ENCODE peak calls at places on chromosomes 7 and 10, in five cellular contexts. One of them, this sample, is unnamed.

GRCh38 chr10:34219860-34220518 is 595.1 kb downstream of the PARD3 start:
- DNase-seq in neuronal stem cell: no peak
- DNase-seq in left ventricle myocardium inferior: no peak
- DNase-seq in cardiac fibroblast: no peak
- DNase-seq in choroid plexus epithelial cell: no peak
- DNase-seq in this sample: no peak

GRCh38 chr7:140541513-140542192 is 62.3 kb upstream of the MKRN1 start:
- DNase-seq in neuronal stem cell: peak; percentile 71
- DNase-seq in left ventricle myocardium inferior: peak; percentile 63
- DNase-seq in cardiac fibroblast: peak; percentile 95
- DNase-seq in choroid plexus epithelial cell: peak; percentile 90
- DNase-seq in this sample: peak; percentile 63

GRCh38 chr7:82050792-82051191 is 280.9 kb upstream of the HGF start:
- DNase-seq in neuronal stem cell: no peak
- DNase-seq in left ventricle myocardium inferior: no peak
- DNase-seq in cardiac fibroblast: peak; percentile 71
- DNase-seq in choroid plexus epithelial cell: peak; percentile 72
- DNase-seq in this sample: peak; percentile 51

GRCh38 chr10:61901829-61902447 is 439 bp downstream of the ARID5B start:
- DNase-seq in neuronal stem cell: peak; percentile 39
- DNase-seq in left ventricle myocardium inferior: no peak
- DNase-seq in cardiac fibroblast: peak; percentile 46
- DNase-seq in choroid plexus epithelial cell: peak; percentile 48
- DNase-seq in this sample: peak; percentile 68

GRCh38 chr10:87961314-87961713 is 97.9 kb downstream of the PTEN start:
- DNase-seq in neuronal stem cell: no peak
- DNase-seq in left ventricle myocardium inferior: no peak
- DNase-seq in cardiac fibroblast: peak; percentile 49
- DNase-seq in choroid plexus epithelial cell: peak; percentile 34
- DNase-seq in this sample: no peak

GRCh38 chr7:93821463-93821862 is 69.1 kb downstream of the TFPI2 start:
- DNase-seq in neuronal stem cell: no peak
- DNase-seq in left ventricle myocardium inferior: no peak
- DNase-seq in cardiac fibroblast: no peak
- DNase-seq in choroid plexus epithelial cell: no peak
- DNase-seq in this sample: no peak

GRCh38 chr10:99540673-99541531 is 8.2 kb downstream of the NKX2-3 start:
- DNase-seq in neuronal stem cell: no peak
- DNase-seq in left ventricle myocardium inferior: no peak
- DNase-seq in cardiac fibroblast: no peak
- DNase-seq in choroid plexus epithelial cell: no peak
- DNase-seq in this sample: no peak

GRCh38 chr7:99408347-99409191 is at the start of the genes BUD31 and PDAP1:
- DNase-seq in neuronal stem cell: peak; percentile 97
- DNase-seq in left ventricle myocardium inferior: peak; percentile 93
- DNase-seq in cardiac fibroblast: peak; percentile 97
- DNase-seq in choroid plexus epithelial cell: peak; percentile 97
- DNase-seq in this sample: peak; percentile 94

GRCh38 chr7:121116399-121116798 is 127.9 kb downstream of the CPED1 start:
- DNase-seq in neuronal stem cell: no peak
- DNase-seq in left ventricle myocardium inferior: no peak
- DNase-seq in cardiac fibroblast: no peak
- DNase-seq in choroid plexus epithelial cell: peak; percentile 23
- DNase-seq in this sample: no peak

GRCh38 chr7:22551768-22552513 is 52.0 kb upstream of the STEAP1B start:
- DNase-seq in neuronal stem cell: no peak
- DNase-seq in left ventricle myocardium inferior: no peak
- DNase-seq in cardiac fibroblast: no peak
- DNase-seq in choroid plexus epithelial cell: no peak
- DNase-seq in this sample: no peak

GRCh38 chr7:112481833-112482669 is 1.3 kb downstream of the LSMEM1 start:
- DNase-seq in neuronal stem cell: no peak
- DNase-seq in left ventricle myocardium inferior: peak; percentile 20
- DNase-seq in cardiac fibroblast: peak; percentile 74
- DNase-seq in choroid plexus epithelial cell: peak; percentile 93
- DNase-seq in this sample: peak; percentile 16

GRCh38 chr10:22740180-22740579 is 25.8 kb upstream of the PIP4K2A start:
- DNase-seq in neuronal stem cell: no peak
- DNase-seq in left ventricle myocardium inferior: no peak
- DNase-seq in cardiac fibroblast: peak; percentile 6
- DNase-seq in choroid plexus epithelial cell: peak; percentile 43
- DNase-seq in this sample: no peak

GRCh38 chr7:147199868-147200267 is 1083.3 kb downstream of the CNTNAP2 start:
- DNase-seq in neuronal stem cell: peak; percentile 3
- DNase-seq in left ventricle myocardium inferior: no peak
- DNase-seq in cardiac fibroblast: no peak
- DNase-seq in choroid plexus epithelial cell: no peak
- DNase-seq in this sample: no peak

GRCh38 chr7:114084381-114085312 is 165.8 kb upstream of the PPP1R3A start:
- DNase-seq in neuronal stem cell: peak; percentile 49
- DNase-seq in left ventricle myocardium inferior: peak; percentile 39
- DNase-seq in cardiac fibroblast: peak; percentile 21
- DNase-seq in choroid plexus epithelial cell: no peak
- DNase-seq in this sample: peak; percentile 25

GRCh38 chr7:3065724-3066143 is 22.1 kb upstream of the CARD11 start:
- DNase-seq in neuronal stem cell: peak; percentile 20
- DNase-seq in left ventricle myocardium inferior: no peak
- DNase-seq in cardiac fibroblast: peak; percentile 2
- DNase-seq in choroid plexus epithelial cell: peak; percentile 53
- DNase-seq in this sample: peak; percentile 67

GRCh38 chr7:146115665-146116451 is 743 bp upstream of the CNTNAP2 start:
- DNase-seq in neuronal stem cell: peak; percentile 92
- DNase-seq in left ventricle myocardium inferior: peak; percentile 61
- DNase-seq in cardiac fibroblast: peak; percentile 63
- DNase-seq in choroid plexus epithelial cell: peak; percentile 67
- DNase-seq in this sample: peak; percentile 77

GRCh38 chr10:118950190-118950658 is 79.3 kb upstream of the NANOS1 start:
- DNase-seq in neuronal stem cell: no peak
- DNase-seq in left ventricle myocardium inferior: no peak
- DNase-seq in cardiac fibroblast: peak; percentile 48
- DNase-seq in choroid plexus epithelial cell: peak; percentile 22
- DNase-seq in this sample: peak; percentile 60

GRCh38 chr10:62610649-62611229 is 193.8 kb upstream of the ADO start:
- DNase-seq in neuronal stem cell: peak; percentile 64
- DNase-seq in left ventricle myocardium inferior: peak; percentile 33
- DNase-seq in cardiac fibroblast: peak; percentile 64
- DNase-seq in choroid plexus epithelial cell: peak; percentile 70
- DNase-seq in this sample: peak; percentile 87

GRCh38 chr10:110544958-110545537 is 22.4 kb upstream of the SMC3 start:
- DNase-seq in neuronal stem cell: no peak
- DNase-seq in left ventricle myocardium inferior: no peak
- DNase-seq in cardiac fibroblast: peak; percentile 62
- DNase-seq in choroid plexus epithelial cell: peak; percentile 86
- DNase-seq in this sample: no peak

GRCh38 chr7:100072462-100072861 is 9.1 kb downstream of the ZNF3 start:
- DNase-seq in neuronal stem cell: no peak
- DNase-seq in left ventricle myocardium inferior: no peak
- DNase-seq in cardiac fibroblast: no peak
- DNase-seq in choroid plexus epithelial cell: no peak
- DNase-seq in this sample: no peak

GRCh38 chr7:2016021-2016631 is 216.6 kb downstream of the MAD1L1 start:
- DNase-seq in neuronal stem cell: no peak
- DNase-seq in left ventricle myocardium inferior: peak; percentile 7
- DNase-seq in cardiac fibroblast: no peak
- DNase-seq in choroid plexus epithelial cell: no peak
- DNase-seq in this sample: no peak

GRCh38 chr10:63554666-63555065 is 33.5 kb downstream of the REEP3 start:
- DNase-seq in neuronal stem cell: no peak
- DNase-seq in left ventricle myocardium inferior: no peak
- DNase-seq in cardiac fibroblast: peak; percentile 82
- DNase-seq in choroid plexus epithelial cell: peak; percentile 97
- DNase-seq in this sample: no peak

GRCh38 chr7:158389514-158390425 is 197.9 kb downstream of the PTPRN2 start:
- DNase-seq in neuronal stem cell: no peak
- DNase-seq in left ventricle myocardium inferior: no peak
- DNase-seq in cardiac fibroblast: no peak
- DNase-seq in choroid plexus epithelial cell: no peak
- DNase-seq in this sample: no peak

GRCh38 chr7:6651866-6652445 is 14.8 kb downstream of the ZNF316 start:
- DNase-seq in neuronal stem cell: no peak
- DNase-seq in left ventricle myocardium inferior: no peak
- DNase-seq in cardiac fibroblast: no peak
- DNase-seq in choroid plexus epithelial cell: no peak
- DNase-seq in this sample: no peak

GRCh38 chr7:1952781-1953180 is 280.0 kb downstream of the MAD1L1 start:
- DNase-seq in neuronal stem cell: no peak
- DNase-seq in left ventricle myocardium inferior: no peak
- DNase-seq in cardiac fibroblast: no peak
- DNase-seq in choroid plexus epithelial cell: no peak
- DNase-seq in this sample: no peak

GRCh38 chr7:45088821-45089313 is at the start of gene NACAD:
- DNase-seq in neuronal stem cell: no peak
- DNase-seq in left ventricle myocardium inferior: peak; percentile 53
- DNase-seq in cardiac fibroblast: peak; percentile 40
- DNase-seq in choroid plexus epithelial cell: no peak
- DNase-seq in this sample: peak; percentile 58

GRCh38 chr10:21497177-21497807 is 28.2 kb downstream of the SKIDA1 start:
- DNase-seq in neuronal stem cell: no peak
- DNase-seq in left ventricle myocardium inferior: peak; percentile 92
- DNase-seq in cardiac fibroblast: peak; percentile 93
- DNase-seq in choroid plexus epithelial cell: peak; percentile 62
- DNase-seq in this sample: peak; percentile 96
- H3K4me3 ChIP-seq in neuronal stem cell: peak overlapping the region; percentile 97
- H3K4me3 ChIP-seq in left ventricle myocardium inferior: peak overlapping the region; percentile 88
- H3K4me3 ChIP-seq in cardiac fibroblast: peak overlapping the region; percentile 74
- H3K4me3 ChIP-seq in choroid plexus epithelial cell: peak overlapping the region; percentile 62
- H3K4me3 ChIP-seq in this sample: peak overlapping the region; percentile 92

GRCh38 chr10:129445445-129445844 is 21.6 kb upstream of the MGMT start:
- DNase-seq in neuronal stem cell: no peak
- DNase-seq in left ventricle myocardium inferior: no peak
- DNase-seq in cardiac fibroblast: no peak
- DNase-seq in choroid plexus epithelial cell: no peak
- DNase-seq in this sample: no peak

GRCh38 chr10:129440247-129440646 is 26.8 kb upstream of the MGMT start:
- DNase-seq in neuronal stem cell: no peak
- DNase-seq in left ventricle myocardium inferior: no peak
- DNase-seq in cardiac fibroblast: no peak
- DNase-seq in choroid plexus epithelial cell: no peak
- DNase-seq in this sample: peak; percentile 14

GRCh38 chr10:129441391-129442009 is 25.5 kb upstream of the MGMT start:
- DNase-seq in neuronal stem cell: no peak
- DNase-seq in left ventricle myocardium inferior: no peak
- DNase-seq in cardiac fibroblast: no peak
- DNase-seq in choroid plexus epithelial cell: no peak
- DNase-seq in this sample: no peak

GRCh38 chr10:129440722-129441316 is 26.2 kb upstream of the MGMT start:
- DNase-seq in neuronal stem cell: no peak
- DNase-seq in left ventricle myocardium inferior: no peak
- DNase-seq in cardiac fibroblast: no peak
- DNase-seq in choroid plexus epithelial cell: no peak
- DNase-seq in this sample: no peak

GRCh38 chr10:129442866-129443265 is 24.2 kb upstream of the MGMT start:
- DNase-seq in neuronal stem cell: no peak
- DNase-seq in left ventricle myocardium inferior: no peak
- DNase-seq in cardiac fibroblast: no peak
- DNase-seq in choroid plexus epithelial cell: no peak
- DNase-seq in this sample: no peak
- H3K4me3 ChIP-seq in neuronal stem cell: no peak overlapping the region
- H3K4me3 ChIP-seq in left ventricle myocardium inferior: no peak overlapping the region
- H3K4me3 ChIP-seq in cardiac fibroblast: no peak overlapping the region
- H3K4me3 ChIP-seq in choroid plexus epithelial cell: no peak overlapping the region
- H3K4me3 ChIP-seq in this sample: no peak overlapping the region

DNA sequence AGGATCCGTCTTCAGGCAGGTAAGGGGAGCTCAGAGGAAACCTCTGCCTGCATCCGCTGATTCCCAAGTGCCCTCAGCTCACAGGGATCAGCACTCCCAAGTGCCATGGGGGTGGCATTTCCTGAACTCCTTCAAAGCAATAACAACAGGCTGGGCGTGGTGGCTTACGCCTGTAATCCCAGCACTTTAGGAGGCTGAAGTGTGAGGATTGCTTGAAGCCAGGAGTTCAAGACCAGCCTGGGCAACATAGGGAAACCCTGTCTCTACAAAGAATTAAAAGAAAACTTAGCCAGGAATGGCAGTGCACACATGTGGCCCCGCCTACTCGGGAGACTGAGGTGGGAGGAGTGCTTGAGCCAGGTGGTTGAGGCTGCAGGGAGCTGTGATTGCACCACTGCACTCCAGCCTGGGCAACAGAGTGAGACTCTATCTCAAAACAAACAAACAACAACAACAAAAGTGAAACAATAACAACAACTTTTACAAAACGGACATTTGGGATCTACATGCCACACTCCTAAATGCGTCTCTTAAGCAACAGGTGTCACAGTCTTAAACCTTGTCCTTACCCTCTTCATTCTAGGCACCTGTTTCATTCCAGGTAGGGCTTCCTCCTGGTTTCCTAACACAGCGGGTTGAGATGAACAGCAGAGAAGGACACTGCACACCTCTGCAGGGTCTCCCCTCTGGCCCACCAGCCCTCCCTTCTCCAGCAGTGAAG is 73.8 kb downstream of the PAXIP1 start:
- DNase-seq in neuronal stem cell: no peak
- DNase-seq in left ventricle myocardium inferior: no peak
- DNase-seq in cardiac fibroblast: peak; percentile 7
- DNase-seq in choroid plexus epithelial cell: no peak
- DNase-seq in this sample: peak; percentile 28
- H3K4me3 ChIP-seq in neuronal stem cell: no peak overlapping the region
- H3K4me3 ChIP-seq in left ventricle myocardium inferior: peak overlapping the region; percentile 72
- H3K4me3 ChIP-seq in cardiac fibroblast: peak overlapping the region; percentile 65
- H3K4me3 ChIP-seq in choroid plexus epithelial cell: peak overlapping the region; percentile 62
- H3K4me3 ChIP-seq in this sample: peak overlapping the region; percentile 63

GRCh38 chr10:93436577-93436976 is 45.6 kb downstream of the MYOF start:
- DNase-seq in neuronal stem cell: no peak
- DNase-seq in left ventricle myocardium inferior: no peak
- DNase-seq in cardiac fibroblast: peak; percentile 99
- DNase-seq in choroid plexus epithelial cell: peak; percentile 98
- DNase-seq in this sample: peak; percentile 82
- H3K4me3 ChIP-seq in neuronal stem cell: no peak overlapping the region
- H3K4me3 ChIP-seq in left ventricle myocardium inferior: peak overlapping the region; percentile 51
- H3K4me3 ChIP-seq in cardiac fibroblast: no peak overlapping the region
- H3K4me3 ChIP-seq in choroid plexus epithelial cell: no peak overlapping the region
- H3K4me3 ChIP-seq in this sample: no peak overlapping the region

GRCh38 chr10:132387723-132388210 is 9.2 kb upstream of the PWWP2B start:
- DNase-seq in neuronal stem cell: peak; percentile 77
- DNase-seq in left ventricle myocardium inferior: peak; percentile 73
- DNase-seq in cardiac fibroblast: peak; percentile 60
- DNase-seq in choroid plexus epithelial cell: peak; percentile 56
- DNase-seq in this sample: peak; percentile 78
- H3K4me3 ChIP-seq in neuronal stem cell: no peak overlapping the region
- H3K4me3 ChIP-seq in left ventricle myocardium inferior: peak overlapping the region; percentile 15
- H3K4me3 ChIP-seq in cardiac fibroblast: no peak overlapping the region
- H3K4me3 ChIP-seq in choroid plexus epithelial cell: no peak overlapping the region
- H3K4me3 ChIP-seq in this sample: no peak overlapping the region

GRCh38 chr7:150513758-150514157 is 914 bp upstream of the GIMAP7 start:
- DNase-seq in neuronal stem cell: no peak
- DNase-seq in left ventricle myocardium inferior: no peak
- DNase-seq in cardiac fibroblast: no peak
- DNase-seq in choroid plexus epithelial cell: no peak
- DNase-seq in this sample: no peak
- H3K4me3 ChIP-seq in neuronal stem cell: no peak overlapping the region
- H3K4me3 ChIP-seq in left ventricle myocardium inferior: peak overlapping the region; percentile 68
- H3K4me3 ChIP-seq in cardiac fibroblast: no peak overlapping the region
- H3K4me3 ChIP-seq in choroid plexus epithelial cell: no peak overlapping the region
- H3K4me3 ChIP-seq in this sample: no peak overlapping the region

GRCh38 chr7:135147341-135147898 is 452 bp upstream of the TMEM140 start:
- DNase-seq in neuronal stem cell: no peak
- DNase-seq in left ventricle myocardium inferior: no peak
- DNase-seq in cardiac fibroblast: peak; percentile 63
- DNase-seq in choroid plexus epithelial cell: peak; percentile 87
- DNase-seq in this sample: no peak
- H3K4me3 ChIP-seq in neuronal stem cell: no peak overlapping the region
- H3K4me3 ChIP-seq in left ventricle myocardium inferior: peak overlapping the region; percentile 74
- H3K4me3 ChIP-seq in cardiac fibroblast: peak overlapping the region; percentile 58
- H3K4me3 ChIP-seq in choroid plexus epithelial cell: peak overlapping the region; percentile 36
- H3K4me3 ChIP-seq in this sample: no peak overlapping the region

This sample was measured in A673.